ENCODE peak calls at places on chromosomes 4 and X, in six cellular contexts. N is tibial nerve, S is fibroblast of lung, G is uterus, D is lower leg skin, L is AG10803. X is an unnamed sample.

GRCh38 chr4:41143721-41144379 is 70.5 kb downstream of the APBB2 start:
- DNase-seq in N (no peak), S (peak; percentile 52), G (no peak), D (no peak), L (peak; percentile 83), X (peak; percentile 53)

GRCh38 chr4:5812506-5813229 is 80.2 kb downstream of the CRMP1 start:
- DNase-seq in N (peak; percentile 19), S (peak; percentile 79), G (no peak), D (no peak), L (peak; percentile 77), X (peak; percentile 84)

GRCh38 chrX:70421618-70422017 is 1.5 kb upstream of the GDPD2 start:
- DNase-seq in N (no peak), S (no peak), G (no peak), D (no peak), L (no peak), X (no peak)

GRCh38 chrX:13180807-13181206 is 136.4 kb upstream of the FAM9C start:
- DNase-seq in N (no peak), S (peak; percentile 51), G (no peak), D (no peak), L (peak; percentile 64), X (peak; percentile 60)

GRCh38 chrX:40933132-40934078 is 151.8 kb upstream of the USP9X start:
- DNase-seq in N (peak; percentile 33), S (peak; percentile 68), G (no peak), D (peak; percentile 17), L (peak; percentile 83), X (peak; percentile 74)

GRCh38 chr4:127240721-127241120 is 392.0 kb upstream of the INTU start:
- DNase-seq in N (no peak), S (peak; percentile 36), G (no peak), D (no peak), L (peak; percentile 34), X (peak; percentile 4)

GRCh38 chrX:70262952-70263567 is 3.1 kb upstream of the P2RY4 start:
- DNase-seq in N (no peak), S (peak; percentile 49), G (no peak), D (peak; percentile 18), L (peak; percentile 19), X (peak; percentile 40)

GRCh38 chr4:119170195-119170594 is 34.6 kb downstream of the MYOZ2 start:
- DNase-seq in N (no peak), S (no peak), G (no peak), D (no peak), L (no peak), X (no peak)

GRCh38 chr4:156962069-156962377 is 9.6 kb downstream of the PDGFC start:
- DNase-seq in N (no peak), S (no peak), G (no peak), D (no peak), L (no peak), X (no peak)

GRCh38 chr4:185532327-185532726 is 3.0 kb downstream of the PDLIM3 start:
- DNase-seq in N (no peak), S (no peak), G (no peak), D (no peak), L (no peak), X (no peak)

GRCh38 chr4:185532795-185533324 is 2.4 kb downstream of the PDLIM3 start:
- DNase-seq in N (no peak), S (no peak), G (no peak), D (no peak), L (no peak), X (no peak)

GRCh38 chr4:185535818-185536729 is 767 bp upstream of the PDLIM3 start:
- DNase-seq in N (no peak), S (no peak), G (peak; percentile 57), D (no peak), L (peak; percentile 8), X (no peak)

GRCh38 chr4:185534534-185534849 is 815 bp downstream of the PDLIM3 start:
- DNase-seq in N (no peak), S (no peak), G (no peak), D (no peak), L (no peak), X (no peak)

GRCh38 chr4:185534850-185535761 is at the start of gene PDLIM3:
- DNase-seq in N (no peak), S (no peak), G (peak; percentile 83), D (no peak), L (no peak), X (no peak)
- H3K4me3 ChIP-seq in N (peak within 1 kb of the TSS; percentile 65), S (peak within 1 kb of the TSS; percentile 78), G (peak within 1 kb of the TSS; percentile 81), D (peak within 1 kb of the TSS; percentile 46), L (peak within 1 kb of the TSS; percentile 51), X (peak within 1 kb of the TSS; percentile 71)

DNA sequence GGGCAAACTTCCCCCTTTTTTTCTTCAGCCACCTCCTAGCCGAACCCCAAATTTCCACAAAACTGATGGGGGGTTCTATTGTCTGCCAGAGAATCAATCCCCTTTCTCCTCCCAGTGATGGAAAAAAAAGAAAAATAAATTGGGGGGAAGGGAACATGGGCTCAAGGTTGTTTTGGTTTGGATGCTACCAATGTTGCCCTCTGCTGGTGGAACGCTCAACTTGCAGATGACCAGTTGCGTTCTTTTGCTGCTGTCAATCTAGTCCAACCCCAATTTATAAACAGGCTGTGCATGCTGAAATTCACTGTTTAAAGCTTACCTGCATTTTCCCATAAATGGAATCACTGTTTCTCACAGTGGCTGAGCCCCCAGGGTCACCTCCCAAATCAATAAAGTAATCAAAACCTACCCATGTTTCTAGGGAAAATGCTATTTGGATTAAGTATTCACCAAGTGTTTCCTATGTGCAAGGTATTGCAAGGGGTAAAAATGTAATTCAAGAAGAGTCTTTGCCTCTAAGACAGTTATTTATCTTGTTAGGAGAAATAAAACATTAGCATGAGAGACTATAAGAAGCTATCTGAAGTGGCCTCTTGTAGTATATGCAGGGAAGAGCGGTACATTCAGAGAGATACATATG is 116.7 kb upstream of the TMEM164 start:
- DNase-seq in N (peak; percentile 16), S (peak; percentile 69), G (no peak), D (no peak), L (peak; percentile 41), X (peak; percentile 71)
- TF ChIP-seq CTCF in N (peak; percentile 53), S (peak; percentile 74), G (peak; percentile 39), D (no peak), L (peak; percentile 79), X (peak; percentile 79)

DNA sequence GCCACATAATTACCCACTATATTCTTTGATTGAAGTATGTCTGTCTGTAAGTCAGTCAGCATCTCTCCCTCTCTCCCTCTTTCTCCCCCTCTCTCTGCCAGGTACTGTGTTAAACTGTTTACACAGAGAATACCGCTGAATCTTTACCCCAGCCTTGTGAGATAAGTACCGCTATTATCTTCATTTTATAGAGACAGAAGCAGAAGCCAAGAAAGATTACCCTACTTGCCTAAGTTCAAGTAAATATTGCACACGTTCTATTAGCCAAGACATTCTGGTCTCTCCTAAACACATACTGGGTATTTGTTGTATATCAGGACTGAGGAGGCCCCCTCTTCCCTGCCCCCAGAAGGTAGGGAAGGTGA is 695 bp upstream of the GPR101 start:
- DNase-seq in N (no peak), S (no peak), G (no peak), D (no peak), L (no peak), X (no peak)
- H3K4me3 ChIP-seq in N (no peak overlapping the region), S (no peak overlapping the region), G (no peak overlapping the region), D (no peak overlapping the region), L (no peak overlapping the region), X (no peak overlapping the region)

GRCh38 chrX:53831662-53832635 is 145.4 kb upstream of the HUWE1 start:
- DNase-seq in N (peak; percentile 10), S (peak; percentile 21), G (no peak), D (no peak), L (peak; percentile 8), X (peak; percentile 38)
- TF ChIP-seq CTCF in N (no peak), S (peak; percentile 44), G (no peak), D (no peak), L (peak; percentile 50), X (peak; percentile 51)

GRCh38 chrX:74537011-74537390 is 77.4 kb downstream of the RLIM start:
- DNase-seq in N (peak; percentile 5), S (peak; percentile 47), G (peak; percentile 57), D (no peak), L (no peak), X (peak; percentile 26)
- H3K4me3 ChIP-seq in N (peak overlapping the region; percentile 44), S (peak overlapping the region; percentile 56), G (peak overlapping the region; percentile 37), D (peak overlapping the region; percentile 12), L (peak overlapping the region; percentile 57), X (peak overlapping the region; percentile 57)

X was measured in fibroblast of the aortic adventitia.